ENCODE peak calls at places on chromosomes 3 and 15, in ten cellular contexts. One of them, this sample, is unnamed.

GRCh38 chr3:46438831-46439230 is 25.9 kb downstream of the LTF start:
- DNase-seq in GM06990: no peak
- DNase-seq in uterus: no peak
- DNase-seq in right cardiac atrium: no peak
- DNase-seq in AG09309: no peak
- DNase-seq in astrocyte of the spinal cord: no peak
- DNase-seq in tibial artery: no peak
- DNase-seq in bronchial epithelial cell: no peak
- DNase-seq in SJSA1: no peak
- DNase-seq in psoas muscle: no peak
- DNase-seq in this sample: no peak

GRCh38 chr15:35702946-35703495 is 157.1 kb upstream of the DPH6 start:
- DNase-seq in GM06990: no peak
- DNase-seq in uterus: no peak
- DNase-seq in right cardiac atrium: no peak
- DNase-seq in AG09309: no peak
- DNase-seq in astrocyte of the spinal cord: no peak
- DNase-seq in tibial artery: no peak
- DNase-seq in bronchial epithelial cell: no peak
- DNase-seq in SJSA1: no peak
- DNase-seq in psoas muscle: no peak
- DNase-seq in this sample: no peak

GRCh38 chr3:127589600-127590281 is 792 bp downstream of the TPRA1 start:
- DNase-seq in GM06990: no peak
- DNase-seq in uterus: no peak
- DNase-seq in right cardiac atrium: peak; percentile 83
- DNase-seq in AG09309: no peak
- DNase-seq in astrocyte of the spinal cord: peak; percentile 31
- DNase-seq in tibial artery: peak; percentile 74
- DNase-seq in bronchial epithelial cell: no peak
- DNase-seq in SJSA1: peak; percentile 29
- DNase-seq in psoas muscle: peak; percentile 76
- DNase-seq in this sample: peak; percentile 11

GRCh38 chr15:62782100-62782791 is 260.3 kb upstream of the TPM1 start:
- DNase-seq in GM06990: no peak
- DNase-seq in uterus: peak; percentile 74
- DNase-seq in right cardiac atrium: peak; percentile 87
- DNase-seq in AG09309: no peak
- DNase-seq in astrocyte of the spinal cord: peak; percentile 88
- DNase-seq in tibial artery: peak; percentile 93
- DNase-seq in bronchial epithelial cell: peak; percentile 80
- DNase-seq in SJSA1: peak; percentile 78
- DNase-seq in psoas muscle: peak; percentile 71
- DNase-seq in this sample: peak; percentile 81

GRCh38 chr3:105253225-105253624 is 113.5 kb upstream of the ALCAM start:
- DNase-seq in GM06990: no peak
- DNase-seq in uterus: no peak
- DNase-seq in right cardiac atrium: no peak
- DNase-seq in AG09309: no peak
- DNase-seq in astrocyte of the spinal cord: peak; percentile 50
- DNase-seq in tibial artery: no peak
- DNase-seq in bronchial epithelial cell: no peak
- DNase-seq in SJSA1: no peak
- DNase-seq in psoas muscle: no peak
- DNase-seq in this sample: no peak

GRCh38 chr3:13200951-13201350 is 127.7 kb upstream of the IQSEC1 start:
- DNase-seq in GM06990: no peak
- DNase-seq in uterus: no peak
- DNase-seq in right cardiac atrium: no peak
- DNase-seq in AG09309: no peak
- DNase-seq in astrocyte of the spinal cord: no peak
- DNase-seq in tibial artery: no peak
- DNase-seq in bronchial epithelial cell: no peak
- DNase-seq in SJSA1: no peak
- DNase-seq in psoas muscle: peak; percentile 22
- DNase-seq in this sample: no peak

GRCh38 chr3:120645083-120645800 is 36.8 kb downstream of the HGD start:
- DNase-seq in GM06990: no peak
- DNase-seq in uterus: no peak
- DNase-seq in right cardiac atrium: no peak
- DNase-seq in AG09309: no peak
- DNase-seq in astrocyte of the spinal cord: no peak
- DNase-seq in tibial artery: no peak
- DNase-seq in bronchial epithelial cell: no peak
- DNase-seq in SJSA1: no peak
- DNase-seq in psoas muscle: no peak
- DNase-seq in this sample: no peak

GRCh38 chr3:132343018-132343612 is 25.9 kb downstream of the ACP3 start:
- DNase-seq in GM06990: no peak
- DNase-seq in uterus: peak; percentile 39
- DNase-seq in right cardiac atrium: no peak
- DNase-seq in AG09309: peak; percentile 23
- DNase-seq in astrocyte of the spinal cord: peak; percentile 65
- DNase-seq in tibial artery: no peak
- DNase-seq in bronchial epithelial cell: peak; percentile 68
- DNase-seq in SJSA1: peak; percentile 34
- DNase-seq in psoas muscle: no peak
- DNase-seq in this sample: peak; percentile 75

GRCh38 chr3:117036259-117036799 is 326.8 kb downstream of the TUSC7 start:
- DNase-seq in GM06990: no peak
- DNase-seq in uterus: peak; percentile 59
- DNase-seq in right cardiac atrium: no peak
- DNase-seq in AG09309: peak; percentile 10
- DNase-seq in astrocyte of the spinal cord: peak; percentile 61
- DNase-seq in tibial artery: peak; percentile 67
- DNase-seq in bronchial epithelial cell: no peak
- DNase-seq in SJSA1: peak; percentile 52
- DNase-seq in psoas muscle: no peak
- DNase-seq in this sample: peak; percentile 91

GRCh38 chr3:12922299-12922698 is 80.9 kb upstream of the RPL32 start:
- DNase-seq in GM06990: no peak
- DNase-seq in uterus: no peak
- DNase-seq in right cardiac atrium: no peak
- DNase-seq in AG09309: no peak
- DNase-seq in astrocyte of the spinal cord: peak; percentile 3
- DNase-seq in tibial artery: no peak
- DNase-seq in bronchial epithelial cell: no peak
- DNase-seq in SJSA1: no peak
- DNase-seq in psoas muscle: no peak
- DNase-seq in this sample: no peak

GRCh38 chr3:170712336-170712735 is 126.5 kb upstream of the SLC7A14 start:
- DNase-seq in GM06990: no peak
- DNase-seq in uterus: no peak
- DNase-seq in right cardiac atrium: no peak
- DNase-seq in AG09309: no peak
- DNase-seq in astrocyte of the spinal cord: no peak
- DNase-seq in tibial artery: no peak
- DNase-seq in bronchial epithelial cell: peak; percentile 69
- DNase-seq in SJSA1: no peak
- DNase-seq in psoas muscle: no peak
- DNase-seq in this sample: no peak

GRCh38 chr3:122921791-122922651 is 105.5 kb downstream of the SEMA5B start:
- DNase-seq in GM06990: peak; percentile 56
- DNase-seq in uterus: no peak
- DNase-seq in right cardiac atrium: no peak
- DNase-seq in AG09309: no peak
- DNase-seq in astrocyte of the spinal cord: no peak
- DNase-seq in tibial artery: peak; percentile 59
- DNase-seq in bronchial epithelial cell: no peak
- DNase-seq in SJSA1: no peak
- DNase-seq in psoas muscle: no peak
- DNase-seq in this sample: no peak

GRCh38 chr3:242986-243706 is 46.6 kb downstream of the CHL1 start:
- DNase-seq in GM06990: no peak
- DNase-seq in uterus: no peak
- DNase-seq in right cardiac atrium: no peak
- DNase-seq in AG09309: no peak
- DNase-seq in astrocyte of the spinal cord: peak; percentile 89
- DNase-seq in tibial artery: no peak
- DNase-seq in bronchial epithelial cell: peak; percentile 64
- DNase-seq in SJSA1: no peak
- DNase-seq in psoas muscle: no peak
- DNase-seq in this sample: peak; percentile 95

GRCh38 chr3:29972594-29972993 is 633.8 kb upstream of the TGFBR2 start:
- DNase-seq in GM06990: no peak
- DNase-seq in uterus: no peak
- DNase-seq in right cardiac atrium: no peak
- DNase-seq in AG09309: peak; percentile 70
- DNase-seq in astrocyte of the spinal cord: peak; percentile 67
- DNase-seq in tibial artery: no peak
- DNase-seq in bronchial epithelial cell: no peak
- DNase-seq in SJSA1: peak; percentile 90
- DNase-seq in psoas muscle: no peak
- DNase-seq in this sample: peak; percentile 77

DNA sequence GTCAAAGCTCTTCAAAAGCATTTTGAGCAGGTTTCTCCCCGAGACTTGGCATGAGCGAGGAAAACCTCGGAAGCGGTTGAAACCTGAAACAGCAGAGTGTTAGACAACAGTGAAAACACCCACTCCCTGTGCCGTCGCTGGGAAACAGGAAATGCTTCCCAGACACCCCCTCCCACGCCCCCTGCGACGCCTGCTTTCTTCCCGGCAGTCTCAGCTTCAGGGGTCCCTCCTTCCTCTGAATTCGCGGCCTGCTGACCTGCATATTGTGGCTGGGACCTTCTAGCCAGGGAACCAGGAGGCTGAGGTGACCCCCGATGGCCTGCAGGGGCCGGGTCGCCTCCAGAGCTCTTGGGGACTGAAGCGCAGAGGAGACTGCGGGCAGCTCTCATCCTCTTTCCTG is 250.7 kb upstream of the LYSMD4 start:
- DNase-seq in GM06990: no peak
- DNase-seq in uterus: no peak
- DNase-seq in right cardiac atrium: no peak
- DNase-seq in AG09309: no peak
- DNase-seq in astrocyte of the spinal cord: no peak
- DNase-seq in tibial artery: no peak
- DNase-seq in bronchial epithelial cell: no peak
- DNase-seq in SJSA1: no peak
- DNase-seq in psoas muscle: peak; percentile 28
- DNase-seq in this sample: no peak
- H3K4me3 ChIP-seq in GM06990: no peak overlapping the region
- H3K4me3 ChIP-seq in uterus: no peak overlapping the region
- H3K4me3 ChIP-seq in right cardiac atrium: no peak overlapping the region
- H3K4me3 ChIP-seq in AG09309: no peak overlapping the region
- H3K4me3 ChIP-seq in astrocyte of the spinal cord: no peak overlapping the region
- H3K4me3 ChIP-seq in tibial artery: no peak overlapping the region
- H3K4me3 ChIP-seq in bronchial epithelial cell: no peak overlapping the region
- H3K4me3 ChIP-seq in SJSA1: no peak overlapping the region
- H3K4me3 ChIP-seq in psoas muscle: no peak overlapping the region
- H3K4me3 ChIP-seq in this sample: no peak overlapping the region

DNA sequence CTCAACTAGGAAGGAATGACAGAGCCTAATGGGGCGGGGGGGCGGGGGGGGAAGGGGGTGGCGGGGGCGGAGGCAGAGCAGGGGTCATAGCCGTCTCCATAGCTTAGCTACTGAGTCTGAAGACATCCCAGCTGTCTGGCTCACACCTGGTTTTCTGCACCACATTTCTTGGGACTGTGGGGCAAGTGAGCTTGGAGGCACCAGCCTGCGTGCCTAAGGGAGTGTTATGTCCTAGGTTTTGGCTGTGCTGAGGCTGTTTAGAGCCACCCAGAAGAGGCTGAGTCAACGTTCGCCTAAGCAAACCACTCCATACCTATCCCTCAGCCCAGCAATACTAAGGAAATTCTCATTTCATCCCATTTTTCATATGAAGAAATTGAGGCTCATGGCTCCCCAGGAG is 1.4 kb downstream of the IL17RD start:
- DNase-seq in GM06990: no peak
- DNase-seq in uterus: no peak
- DNase-seq in right cardiac atrium: no peak
- DNase-seq in AG09309: no peak
- DNase-seq in astrocyte of the spinal cord: no peak
- DNase-seq in tibial artery: no peak
- DNase-seq in bronchial epithelial cell: no peak
- DNase-seq in SJSA1: no peak
- DNase-seq in psoas muscle: no peak
- DNase-seq in this sample: peak; percentile 50
- H3K4me3 ChIP-seq in GM06990: no peak overlapping the region
- H3K4me3 ChIP-seq in uterus: peak overlapping the region; percentile 74
- H3K4me3 ChIP-seq in right cardiac atrium: no peak overlapping the region
- H3K4me3 ChIP-seq in AG09309: no peak overlapping the region
- H3K4me3 ChIP-seq in astrocyte of the spinal cord: peak overlapping the region; percentile 60
- H3K4me3 ChIP-seq in tibial artery: peak overlapping the region; percentile 81
- H3K4me3 ChIP-seq in bronchial epithelial cell: no peak overlapping the region
- H3K4me3 ChIP-seq in SJSA1: no peak overlapping the region
- H3K4me3 ChIP-seq in psoas muscle: peak overlapping the region; percentile 92
- H3K4me3 ChIP-seq in this sample: peak overlapping the region; percentile 50

GRCh38 chr15:48537277-48538113 is 108.0 kb downstream of the FBN1 start:
- DNase-seq in GM06990: no peak
- DNase-seq in uterus: no peak
- DNase-seq in right cardiac atrium: peak; percentile 68
- DNase-seq in AG09309: no peak
- DNase-seq in astrocyte of the spinal cord: no peak
- DNase-seq in tibial artery: no peak
- DNase-seq in bronchial epithelial cell: no peak
- DNase-seq in SJSA1: no peak
- DNase-seq in psoas muscle: no peak
- DNase-seq in this sample: peak; percentile 52

GRCh38 chr15:48538941-48539340 is 106.6 kb downstream of the FBN1 start:
- DNase-seq in GM06990: no peak
- DNase-seq in uterus: no peak
- DNase-seq in right cardiac atrium: no peak
- DNase-seq in AG09309: no peak
- DNase-seq in astrocyte of the spinal cord: no peak
- DNase-seq in tibial artery: no peak
- DNase-seq in bronchial epithelial cell: no peak
- DNase-seq in SJSA1: no peak
- DNase-seq in psoas muscle: no peak
- DNase-seq in this sample: no peak

GRCh38 chr15:48544816-48545215 is 100.7 kb downstream of the FBN1 start:
- DNase-seq in GM06990: no peak
- DNase-seq in uterus: no peak
- DNase-seq in right cardiac atrium: no peak
- DNase-seq in AG09309: no peak
- DNase-seq in astrocyte of the spinal cord: peak; percentile 44
- DNase-seq in tibial artery: no peak
- DNase-seq in bronchial epithelial cell: no peak
- DNase-seq in SJSA1: no peak
- DNase-seq in psoas muscle: no peak
- DNase-seq in this sample: peak; percentile 38

GRCh38 chr15:48536681-48537091 is 108.8 kb downstream of the FBN1 start:
- DNase-seq in GM06990: no peak
- DNase-seq in uterus: no peak
- DNase-seq in right cardiac atrium: no peak
- DNase-seq in AG09309: peak; percentile 62
- DNase-seq in astrocyte of the spinal cord: peak; percentile 50
- DNase-seq in tibial artery: no peak
- DNase-seq in bronchial epithelial cell: no peak
- DNase-seq in SJSA1: no peak
- DNase-seq in psoas muscle: no peak
- DNase-seq in this sample: peak; percentile 40

GRCh38 chr15:48541659-48542334 is 103.7 kb downstream of the FBN1 start:
- DNase-seq in GM06990: no peak
- DNase-seq in uterus: no peak
- DNase-seq in right cardiac atrium: peak; percentile 71
- DNase-seq in AG09309: peak; percentile 69
- DNase-seq in astrocyte of the spinal cord: peak; percentile 88
- DNase-seq in tibial artery: no peak
- DNase-seq in bronchial epithelial cell: peak; percentile 67
- DNase-seq in SJSA1: peak; percentile 77
- DNase-seq in psoas muscle: no peak
- DNase-seq in this sample: peak; percentile 94
- H3K4me3 ChIP-seq in GM06990: peak overlapping the region; percentile 16
- H3K4me3 ChIP-seq in uterus: no peak overlapping the region
- H3K4me3 ChIP-seq in right cardiac atrium: no peak overlapping the region
- H3K4me3 ChIP-seq in AG09309: peak overlapping the region; percentile 9
- H3K4me3 ChIP-seq in astrocyte of the spinal cord: no peak overlapping the region
- H3K4me3 ChIP-seq in tibial artery: no peak overlapping the region
- H3K4me3 ChIP-seq in bronchial epithelial cell: no peak overlapping the region
- H3K4me3 ChIP-seq in SJSA1: peak overlapping the region; percentile 1
- H3K4me3 ChIP-seq in psoas muscle: no peak overlapping the region
- H3K4me3 ChIP-seq in this sample: peak overlapping the region; percentile 37

GRCh38 chr3:59542276-59542675 is 492.5 kb upstream of the CFAP20DC start:
- DNase-seq in GM06990: no peak
- DNase-seq in uterus: no peak
- DNase-seq in right cardiac atrium: no peak
- DNase-seq in AG09309: no peak
- DNase-seq in astrocyte of the spinal cord: no peak
- DNase-seq in tibial artery: no peak
- DNase-seq in bronchial epithelial cell: no peak
- DNase-seq in SJSA1: no peak
- DNase-seq in psoas muscle: no peak
- DNase-seq in this sample: no peak
- H3K4me3 ChIP-seq in GM06990: no peak overlapping the region
- H3K4me3 ChIP-seq in uterus: no peak overlapping the region
- H3K4me3 ChIP-seq in right cardiac atrium: no peak overlapping the region
- H3K4me3 ChIP-seq in AG09309: no peak overlapping the region
- H3K4me3 ChIP-seq in astrocyte of the spinal cord: no peak overlapping the region
- H3K4me3 ChIP-seq in tibial artery: no peak overlapping the region
- H3K4me3 ChIP-seq in bronchial epithelial cell: no peak overlapping the region
- H3K4me3 ChIP-seq in SJSA1: no peak overlapping the region
- H3K4me3 ChIP-seq in psoas muscle: no peak overlapping the region
- H3K4me3 ChIP-seq in this sample: no peak overlapping the region